ENCODE peak calls at places on chromosomes 5 and 9, in four cellular contexts. H is heart left ventricle; P is CD4-positive, CD25-positive, alpha-beta regulatory T cell; Z is heart right ventricle. L is an unnamed sample.
A peak's percentile ranks its signal among the peaks of the same experiment; 100 is the strongest.

GRCh38 chr9:131266301-131267229 is 9.7 kb downstream of the FAM78A start:
- DNase-seq in H (peak; percentile 67), P (peak; percentile 32), Z (no peak), L (peak; percentile 66)

GRCh38 chr9:121645853-121646807 is 5.3 kb upstream of the DAB2IP start:
- DNase-seq in H (peak; percentile 65), P (no peak), Z (no peak), L (no peak)

GRCh38 chr5:67381240-67381875 is 184.8 kb upstream of the CD180 start:
- DNase-seq in H (no peak), P (no peak), Z (no peak), L (no peak)

GRCh38 chr9:97906236-97906831 is 16.0 kb downstream of the TRMO start:
- DNase-seq in H (peak; percentile 59), P (peak; percentile 51), Z (peak; percentile 42), L (peak; percentile 68)

GRCh38 chr9:132672413-132672690 is 2.1 kb downstream of the GTF3C4 start:
- DNase-seq in H (no peak), P (no peak), Z (no peak), L (no peak)

GRCh38 chr9:20478780-20479179 is 143.5 kb downstream of the MLLT3 start:
- DNase-seq in H (no peak), P (no peak), Z (no peak), L (no peak)

GRCh38 chr5:141881886-141882285 is 3.7 kb upstream of the PCDH1 start:
- DNase-seq in H (no peak), P (no peak), Z (no peak), L (no peak)

GRCh38 chr9:131627326-131627845 is 82.1 kb downstream of the PRRT1B start:
- DNase-seq in H (no peak), P (no peak), Z (no peak), L (no peak)

GRCh38 chr9:76036762-76037161 is 146.3 kb downstream of the PCSK5 start:
- DNase-seq in H (no peak), P (no peak), Z (no peak), L (no peak)

GRCh38 chr5:127080001-127080478 is 6.7 kb upstream of the C5orf63 start:
- DNase-seq in H (no peak), P (no peak), Z (no peak), L (no peak)

GRCh38 chr9:109387206-109387605 is 66.3 kb upstream of the EPB41L4B start:
- DNase-seq in H (no peak), P (no peak), Z (no peak), L (no peak)

GRCh38 chr5:158546080-158546479 is 553.6 kb downstream of the EBF1 start:
- DNase-seq in H (no peak), P (no peak), Z (no peak), L (no peak)

GRCh38 chr5:176533894-176534611 is 3.1 kb downstream of the RNF44 start:
- DNase-seq in H (peak; percentile 45), P (peak; percentile 65), Z (peak; percentile 34), L (peak; percentile 47)

GRCh38 chr5:15995206-15996052 is 184.2 kb downstream of the MARCHF11 start:
- DNase-seq in H (no peak), P (no peak), Z (no peak), L (no peak)

GRCh38 chr5:116876240-116876840 is 301.7 kb upstream of the SEMA6A start:
- DNase-seq in H (no peak), P (no peak), Z (no peak), L (no peak)

GRCh38 chr5:142977363-142978051 is 207.3 kb downstream of the ARHGAP26 start:
- DNase-seq in H (no peak), P (no peak), Z (no peak), L (no peak)

GRCh38 chr5:4647056-4647455 is 493.1 kb upstream of the ADAMTS16 start:
- DNase-seq in H (no peak), P (no peak), Z (no peak), L (no peak)

GRCh38 chr9:71608825-71609452 is 159.4 kb downstream of the CEMIP2 start:
- DNase-seq in H (no peak), P (no peak), Z (no peak), L (no peak)

GRCh38 chr9:94921072-94921471 is 194.6 kb downstream of the AOPEP start:
- DNase-seq in H (no peak), P (no peak), Z (no peak), L (no peak)

GRCh38 chr9:127013597-127013996 is 99.0 kb downstream of the RALGPS1 start:
- DNase-seq in H (no peak), P (no peak), Z (no peak), L (no peak)

GRCh38 chr5:109347252-109347888 is 62.4 kb downstream of the PJA2 start:
- DNase-seq in H (no peak), P (no peak), Z (no peak), L (no peak)

DNA sequence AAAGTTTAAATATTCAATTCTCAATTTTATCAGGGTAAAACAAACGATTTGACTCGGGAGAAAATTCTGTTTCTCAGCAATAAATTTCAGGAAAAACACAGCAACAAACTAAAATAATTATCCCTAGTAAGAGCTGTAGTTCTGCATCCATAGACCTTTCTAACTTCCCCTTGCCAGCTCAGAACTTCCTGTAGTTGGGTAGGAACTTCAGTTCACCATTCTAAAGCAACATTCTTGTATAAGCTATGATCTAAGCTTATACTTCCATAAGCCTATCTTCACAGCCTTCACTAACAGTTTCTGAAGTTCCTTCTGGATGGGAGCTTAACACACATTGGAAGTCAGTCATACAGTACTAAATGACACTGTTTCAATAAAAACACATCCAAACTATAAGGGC is 96.6 kb downstream of the UBAP2 start:
- DNase-seq in H (no peak), P (no peak), Z (no peak), L (no peak)
- H3K36me3 ChIP-seq in H (no peaks in the 10 kb centered on the region), P (peaks cover 38% of the 10 kb centered on the region), Z (peaks cover 10% of the 10 kb centered on the region), L (peaks cover 37% of the 10 kb centered on the region)

DNA sequence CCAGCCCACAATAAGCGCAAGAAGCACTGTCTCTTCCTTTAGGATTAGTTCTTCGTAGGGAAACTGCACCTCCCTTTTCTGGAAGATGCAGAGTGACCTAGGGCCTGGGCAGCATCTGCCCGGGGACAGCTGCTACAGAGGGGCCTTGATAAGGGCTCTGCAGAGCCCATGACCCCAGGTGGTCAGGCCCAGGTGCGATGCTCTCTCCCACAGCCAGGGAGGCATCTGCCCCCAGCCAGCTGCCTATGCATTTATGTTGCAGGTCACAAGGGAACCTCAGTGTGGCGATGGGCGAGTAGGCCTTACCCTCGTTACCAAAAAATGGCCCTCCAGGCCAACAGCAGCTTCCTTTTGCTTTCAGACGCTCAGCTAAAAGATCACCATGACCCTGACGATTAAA is 55.0 kb downstream of the PSMB7 start:
- DNase-seq in H (no peak), P (no peak), Z (no peak), L (no peak)
- H3K36me3 ChIP-seq in H (no peaks in the 10 kb centered on the region), P (peaks cover 19% of the 10 kb centered on the region), Z (no peaks in the 10 kb centered on the region), L (peaks cover 31% of the 10 kb centered on the region)

DNA sequence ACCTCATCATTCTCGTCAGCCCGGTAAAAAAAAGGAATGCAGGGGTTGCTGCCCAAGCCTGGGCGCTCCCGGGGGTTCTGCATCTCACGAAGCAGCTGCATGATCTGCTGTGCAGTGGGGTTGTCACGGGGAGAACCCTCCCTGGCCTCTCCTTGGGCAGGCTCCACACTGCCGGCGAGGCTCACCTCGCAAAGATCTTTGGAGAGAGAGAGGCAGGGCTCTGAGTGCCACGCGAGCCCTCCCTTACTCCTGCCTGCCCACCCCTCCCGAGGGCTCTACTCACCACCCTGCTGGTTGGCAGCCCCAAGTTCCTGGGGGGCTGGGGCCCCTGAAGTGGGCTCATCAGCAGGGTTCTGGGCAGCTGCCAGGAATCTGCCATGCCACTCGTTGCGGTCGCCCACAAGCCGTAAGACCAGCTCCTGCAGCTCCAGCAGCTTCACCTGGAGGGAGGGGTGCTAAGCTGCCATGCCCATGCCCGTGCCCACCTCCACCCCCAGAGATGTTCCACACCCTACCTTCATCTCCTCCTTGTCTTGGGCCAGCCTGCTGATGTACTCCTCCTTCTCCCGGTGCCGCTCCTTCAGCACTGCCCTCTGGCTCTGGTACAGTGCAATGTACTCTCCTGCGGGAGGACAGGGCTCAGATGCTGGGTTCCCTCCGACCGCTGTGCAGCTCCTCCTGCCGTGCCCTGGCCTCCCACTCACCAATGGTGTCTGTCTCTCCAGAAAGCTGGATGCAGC is 18.6 kb downstream of the GOLGA2 start:
- DNase-seq in H (no peak), P (no peak), Z (no peak), L (no peak)
- H3K36me3 ChIP-seq in H (peaks cover 4% of the 10 kb centered on the region), P (peaks cover 39% of the 10 kb centered on the region), Z (peaks cover 46% of the 10 kb centered on the region), L (no peaks in the 10 kb centered on the region)

DNA sequence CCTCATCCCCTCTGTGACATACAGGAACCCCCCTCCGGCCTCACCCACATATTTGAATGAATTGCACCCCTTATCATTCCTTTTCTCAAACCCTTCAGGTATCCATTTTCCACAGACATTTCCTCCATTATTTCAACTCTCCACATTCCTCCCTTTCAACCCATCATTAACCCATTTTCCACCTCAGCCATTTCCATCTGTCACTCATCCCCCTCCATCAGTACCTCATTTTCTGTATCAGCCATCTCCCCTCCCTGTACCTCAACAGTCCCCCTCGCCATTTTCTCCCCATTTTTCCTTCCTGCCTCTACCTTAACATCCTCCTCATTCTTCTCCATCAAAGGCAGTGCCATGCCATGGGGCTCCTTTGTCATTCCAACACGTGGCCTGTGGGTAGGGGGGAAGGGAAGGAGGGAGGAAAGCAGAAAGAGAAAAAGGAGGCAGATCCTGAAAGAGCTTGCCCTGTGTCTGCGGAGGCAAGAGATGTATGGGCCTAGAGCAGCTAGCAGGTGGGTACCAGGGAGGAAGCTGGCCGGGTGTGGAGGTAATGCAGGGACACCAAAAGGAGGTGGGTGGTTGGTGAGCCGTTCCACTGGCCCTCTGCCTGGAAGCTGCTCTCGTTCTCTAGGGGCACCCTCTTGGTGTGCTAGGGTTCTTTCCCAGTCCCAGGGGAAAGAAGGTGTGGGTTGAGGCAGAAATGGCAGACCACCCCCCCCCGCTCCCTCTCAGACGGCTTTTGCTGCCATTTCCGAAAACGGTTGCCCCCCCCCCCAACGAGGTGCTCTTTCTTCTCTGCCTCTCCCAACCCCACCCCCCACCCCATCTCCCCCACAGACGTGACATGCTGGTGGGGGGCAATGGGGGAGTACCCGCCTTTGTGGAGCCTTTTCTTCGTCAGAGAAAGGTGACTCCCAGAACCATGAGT is 1.6 kb downstream of the DNAJB5 start:
- DNase-seq in H (peak; percentile 65), P (no peak), Z (no peak), L (no peak)
- H3K36me3 ChIP-seq in H (no peaks in the 10 kb centered on the region), P (no peaks in the 10 kb centered on the region), Z (no peaks in the 10 kb centered on the region), L (no peaks in the 10 kb centered on the region)

L was measured in naive thymus-derived CD4-positive, alpha-beta T cell.